ENCODE peak calls at places on chromosomes 11 and 22, in six cellular contexts. One of them, this sample, is unnamed.

GRCh38 chr11:131204984-131205383 is 165.4 kb upstream of the NTM start:
- DNase-seq in lower lobe of right lung: no peak
- DNase-seq in CD4-positive, alpha-beta T cell: no peak
- DNase-seq in heart left ventricle: no peak
- DNase-seq in CD8-positive, alpha-beta T cell: no peak
- DNase-seq in effector CD4-positive, alpha-beta T cell: no peak
- DNase-seq in this sample: no peak

GRCh38 chr22:42720263-42721044 is at the start of gene A4GALT:
- DNase-seq in lower lobe of right lung: no peak
- DNase-seq in CD4-positive, alpha-beta T cell: no peak
- DNase-seq in heart left ventricle: no peak
- DNase-seq in CD8-positive, alpha-beta T cell: no peak
- DNase-seq in effector CD4-positive, alpha-beta T cell: no peak
- DNase-seq in this sample: no peak

GRCh38 chr11:47494996-47495855 is 46.3 kb upstream of the RAPSN start:
- DNase-seq in lower lobe of right lung: no peak
- DNase-seq in CD4-positive, alpha-beta T cell: no peak
- DNase-seq in heart left ventricle: no peak
- DNase-seq in CD8-positive, alpha-beta T cell: no peak
- DNase-seq in effector CD4-positive, alpha-beta T cell: no peak
- DNase-seq in this sample: no peak

GRCh38 chr22:43624144-43624998 is 187.7 kb downstream of the EFCAB6 start:
- DNase-seq in lower lobe of right lung: no peak
- DNase-seq in CD4-positive, alpha-beta T cell: no peak
- DNase-seq in heart left ventricle: no peak
- DNase-seq in CD8-positive, alpha-beta T cell: no peak
- DNase-seq in effector CD4-positive, alpha-beta T cell: no peak
- DNase-seq in this sample: no peak

GRCh38 chr11:36500315-36500721 is 9.8 kb downstream of the TRAF6 start:
- DNase-seq in lower lobe of right lung: no peak
- DNase-seq in CD4-positive, alpha-beta T cell: no peak
- DNase-seq in heart left ventricle: peak
- DNase-seq in CD8-positive, alpha-beta T cell: no peak
- DNase-seq in effector CD4-positive, alpha-beta T cell: no peak
- DNase-seq in this sample: no peak

GRCh38 chr11:46183819-46184218 is 62.6 kb upstream of the PHF21A start:
- DNase-seq in lower lobe of right lung: no peak
- DNase-seq in CD4-positive, alpha-beta T cell: no peak
- DNase-seq in heart left ventricle: no peak
- DNase-seq in CD8-positive, alpha-beta T cell: no peak
- DNase-seq in effector CD4-positive, alpha-beta T cell: no peak
- DNase-seq in this sample: no peak

GRCh38 chr11:45385844-45386243 is 99.7 kb upstream of the SYT13 start:
- DNase-seq in lower lobe of right lung: no peak
- DNase-seq in CD4-positive, alpha-beta T cell: no peak
- DNase-seq in heart left ventricle: no peak
- DNase-seq in CD8-positive, alpha-beta T cell: peak
- DNase-seq in effector CD4-positive, alpha-beta T cell: no peak
- DNase-seq in this sample: no peak

GRCh38 chr22:28750471-28750881 is 8.6 kb downstream of the HSCB start:
- DNase-seq in lower lobe of right lung: no peak
- DNase-seq in CD4-positive, alpha-beta T cell: no peak
- DNase-seq in heart left ventricle: no peak
- DNase-seq in CD8-positive, alpha-beta T cell: no peak
- DNase-seq in effector CD4-positive, alpha-beta T cell: no peak
- DNase-seq in this sample: no peak

GRCh38 chr11:134062255-134063030 is 6.4 kb upstream of the JAM3 start:
- DNase-seq in lower lobe of right lung: no peak
- DNase-seq in CD4-positive, alpha-beta T cell: no peak
- DNase-seq in heart left ventricle: no peak
- DNase-seq in CD8-positive, alpha-beta T cell: no peak
- DNase-seq in effector CD4-positive, alpha-beta T cell: no peak
- DNase-seq in this sample: no peak

GRCh38 chr11:19511413-19512183 is 201.0 kb upstream of the NAV2 start:
- DNase-seq in lower lobe of right lung: peak
- DNase-seq in CD4-positive, alpha-beta T cell: no peak
- DNase-seq in heart left ventricle: no peak
- DNase-seq in CD8-positive, alpha-beta T cell: no peak
- DNase-seq in effector CD4-positive, alpha-beta T cell: no peak
- DNase-seq in this sample: no peak

GRCh38 chr11:126997641-126998040 is 2.9 kb downstream of the KIRREL3 start:
- DNase-seq in lower lobe of right lung: no peak
- DNase-seq in CD4-positive, alpha-beta T cell: no peak
- DNase-seq in heart left ventricle: no peak
- DNase-seq in CD8-positive, alpha-beta T cell: no peak
- DNase-seq in effector CD4-positive, alpha-beta T cell: no peak
- DNase-seq in this sample: no peak

GRCh38 chr11:3130269-3131071 is 34.6 kb downstream of the OSBPL5 start:
- DNase-seq in lower lobe of right lung: peak
- DNase-seq in CD4-positive, alpha-beta T cell: no peak
- DNase-seq in heart left ventricle: no peak
- DNase-seq in CD8-positive, alpha-beta T cell: no peak
- DNase-seq in effector CD4-positive, alpha-beta T cell: no peak
- DNase-seq in this sample: peak

GRCh38 chr11:34427171-34427805 is 11.4 kb upstream of the CAT start:
- DNase-seq in lower lobe of right lung: no peak
- DNase-seq in CD4-positive, alpha-beta T cell: no peak
- DNase-seq in heart left ventricle: no peak
- DNase-seq in CD8-positive, alpha-beta T cell: no peak
- DNase-seq in effector CD4-positive, alpha-beta T cell: no peak
- DNase-seq in this sample: no peak

GRCh38 chr22:33848251-33848650 is 72.0 kb downstream of the LARGE1 start:
- DNase-seq in lower lobe of right lung: no peak
- DNase-seq in CD4-positive, alpha-beta T cell: no peak
- DNase-seq in heart left ventricle: no peak
- DNase-seq in CD8-positive, alpha-beta T cell: no peak
- DNase-seq in effector CD4-positive, alpha-beta T cell: no peak
- DNase-seq in this sample: no peak

GRCh38 chr11:86636275-86636674 is 36.1 kb downstream of the ME3 start:
- DNase-seq in lower lobe of right lung: no peak
- DNase-seq in CD4-positive, alpha-beta T cell: no peak
- DNase-seq in heart left ventricle: no peak
- DNase-seq in CD8-positive, alpha-beta T cell: no peak
- DNase-seq in effector CD4-positive, alpha-beta T cell: no peak
- DNase-seq in this sample: no peak

GRCh38 chr11:45332486-45332934 is 46.4 kb upstream of the SYT13 start:
- DNase-seq in lower lobe of right lung: no peak
- DNase-seq in CD4-positive, alpha-beta T cell: no peak
- DNase-seq in heart left ventricle: no peak
- DNase-seq in CD8-positive, alpha-beta T cell: no peak
- DNase-seq in effector CD4-positive, alpha-beta T cell: no peak
- DNase-seq in this sample: peak

GRCh38 chr11:12170984-12171383 is 60.6 kb downstream of the MICAL2 start:
- DNase-seq in lower lobe of right lung: no peak
- DNase-seq in CD4-positive, alpha-beta T cell: no peak
- DNase-seq in heart left ventricle: peak
- DNase-seq in CD8-positive, alpha-beta T cell: no peak
- DNase-seq in effector CD4-positive, alpha-beta T cell: no peak
- DNase-seq in this sample: no peak

GRCh38 chr11:10441021-10441523 is 14.0 kb upstream of the AMPD3 start:
- DNase-seq in lower lobe of right lung: no peak
- DNase-seq in CD4-positive, alpha-beta T cell: no peak
- DNase-seq in heart left ventricle: no peak
- DNase-seq in CD8-positive, alpha-beta T cell: no peak
- DNase-seq in effector CD4-positive, alpha-beta T cell: no peak
- DNase-seq in this sample: no peak

GRCh38 chr11:115736146-115736545 is 231.9 kb upstream of the CADM1 start:
- DNase-seq in lower lobe of right lung: no peak
- DNase-seq in CD4-positive, alpha-beta T cell: no peak
- DNase-seq in heart left ventricle: no peak
- DNase-seq in CD8-positive, alpha-beta T cell: no peak
- DNase-seq in effector CD4-positive, alpha-beta T cell: no peak
- DNase-seq in this sample: no peak

GRCh38 chr11:71266114-71266833 is 13.9 kb upstream of the SHANK2 start:
- DNase-seq in lower lobe of right lung: peak
- DNase-seq in CD4-positive, alpha-beta T cell: no peak
- DNase-seq in heart left ventricle: no peak
- DNase-seq in CD8-positive, alpha-beta T cell: no peak
- DNase-seq in effector CD4-positive, alpha-beta T cell: no peak
- DNase-seq in this sample: no peak

GRCh38 chr22:30890689-30891442 is 77.7 kb downstream of the MORC2 start:
- DNase-seq in lower lobe of right lung: no peak
- DNase-seq in CD4-positive, alpha-beta T cell: no peak
- DNase-seq in heart left ventricle: peak
- DNase-seq in CD8-positive, alpha-beta T cell: no peak
- DNase-seq in effector CD4-positive, alpha-beta T cell: no peak
- DNase-seq in this sample: no peak

GRCh38 chr11:34840736-34841386 is 75.3 kb downstream of the APIP start:
- DNase-seq in lower lobe of right lung: no peak
- DNase-seq in CD4-positive, alpha-beta T cell: no peak
- DNase-seq in heart left ventricle: no peak
- DNase-seq in CD8-positive, alpha-beta T cell: no peak
- DNase-seq in effector CD4-positive, alpha-beta T cell: no peak
- DNase-seq in this sample: no peak

GRCh38 chr11:107756553-107756952 is 44.7 kb upstream of the SLN start:
- DNase-seq in lower lobe of right lung: no peak
- DNase-seq in CD4-positive, alpha-beta T cell: no peak
- DNase-seq in heart left ventricle: no peak
- DNase-seq in CD8-positive, alpha-beta T cell: no peak
- DNase-seq in effector CD4-positive, alpha-beta T cell: no peak
- DNase-seq in this sample: no peak

GRCh38 chr22:40302149-40302548 is 44.2 kb upstream of the ADSL start:
- DNase-seq in lower lobe of right lung: no peak
- DNase-seq in CD4-positive, alpha-beta T cell: no peak
- DNase-seq in heart left ventricle: no peak
- DNase-seq in CD8-positive, alpha-beta T cell: no peak
- DNase-seq in effector CD4-positive, alpha-beta T cell: no peak
- DNase-seq in this sample: no peak

GRCh38 chr11:130781906-130782305 is 134.4 kb downstream of the SNX19 start:
- DNase-seq in lower lobe of right lung: no peak
- DNase-seq in CD4-positive, alpha-beta T cell: no peak
- DNase-seq in heart left ventricle: no peak
- DNase-seq in CD8-positive, alpha-beta T cell: no peak
- DNase-seq in effector CD4-positive, alpha-beta T cell: no peak
- DNase-seq in this sample: no peak